ENCODE peak calls at places on chromosomes 4 and X, in ten cellular contexts. T is NCI-H345; B is glomerular endothelial cell; P is activated T-cell treated with anti-CD3 and anti-CD28 coated beads, Interleukin-2, amount 50 U/mL, for 72 hours; K is pons; G is stimulated activated CD4-positive, alpha-beta T cell treated with anti-CD3 and anti-CD28 coated beads, Interleukin-4, amount 100 ng/mL, for 48 hours; V is head of caudate nucleus; Z is ELF-1; C is WTC11; O is activated naive CD4-positive, alpha-beta T cell treated with anti-CD3 and anti-CD28 coated beads for 36 hours. J is an unnamed sample.

GRCh38 chr4:73137121-73137520 is 67.6 kb upstream of the COX18 start:
- DNase-seq in K (no peak), C (no peak), B (no peak), Z (no peak), G (no peak), O (no peak), T (no peak), V (no peak), P (no peak), J (no peak)

GRCh38 chrX:124103966-124104365 is 142.5 kb downstream of the STAG2 start:
- DNase-seq in T (no peak), G (no peak), P (no peak), K (no peak), C (no peak), Z (no peak), V (no peak), B (no peak), O (no peak), J (no peak)

GRCh38 chrX:41542151-41542935 is 95.2 kb downstream of the NYX start:
- DNase-seq in T (no peak), G (no peak), O (no peak), Z (peak; percentile 58), C (no peak), P (no peak), V (no peak), B (no peak), K (no peak), J (no peak)

GRCh38 chr4:16024009-16024408 is 59.8 kb downstream of the PROM1 start:
- DNase-seq in V (no peak), T (no peak), C (no peak), Z (no peak), B (no peak), G (no peak), O (no peak), K (no peak), P (no peak), J (no peak)

GRCh38 chr4:7887415-7887814 is 52.2 kb downstream of the AFAP1 start:
- DNase-seq in G (no peak), K (no peak), P (no peak), B (no peak), O (no peak), V (no peak), C (no peak), T (no peak), Z (no peak), J (no peak)

GRCh38 chr4:8215641-8216442 is 16.8 kb downstream of the SH3TC1 start:
- DNase-seq in P (no peak), Z (no peak), O (no peak), T (no peak), B (no peak), K (no peak), G (no peak), V (no peak), C (no peak), J (no peak)

GRCh38 chrX:132046533-132046932 is 23.4 kb downstream of the STK26 start:
- DNase-seq in V (no peak), T (no peak), P (no peak), C (no peak), B (no peak), K (no peak), Z (no peak), G (no peak), O (no peak), J (no peak)

GRCh38 chrX:14554132-14554715 is 24.9 kb downstream of the GLRA2 start:
- DNase-seq in P (no peak), C (no peak), O (no peak), G (no peak), B (no peak), T (no peak), Z (no peak), K (peak; percentile 3), V (no peak), J (peak; percentile 20)

GRCh38 chr4:65249111-65249510 is 421.2 kb downstream of the EPHA5 start:
- DNase-seq in O (no peak), V (no peak), P (no peak), K (no peak), G (no peak), Z (no peak), C (no peak), T (no peak), B (no peak), J (no peak)

J was measured in cerebellum.